ENCODE peak calls at places on chromosomes 16 and 17, in seven cellular contexts. One of them, this sample, is unnamed. For H3K4me1, the result is how much of the 10 kb centered on the place peaks cover.

GRCh38 chr17:15270628-15271381 is 5.7 kb upstream of the PMP22 start:
- DNase-seq in upper lobe of right lung: no peak
- DNase-seq in breast epithelium: no peak
- DNase-seq in stomach: no peak
- DNase-seq in H9: no peak
- DNase-seq in mammary epithelial cell: no peak
- DNase-seq in ascending aorta: no peak
- DNase-seq in this sample: no peak

GRCh38 chr16:59566446-59566845 is 832.3 kb upstream of the GOT2 start:
- DNase-seq in breast epithelium: no peak
- DNase-seq in H9: no peak
- DNase-seq in stomach: no peak
- DNase-seq in upper lobe of right lung: no peak
- DNase-seq in ascending aorta: no peak
- DNase-seq in mammary epithelial cell: no peak
- DNase-seq in this sample: no peak

GRCh38 chr16:2151188-2152091 is 3.0 kb downstream of the RAB26 start:
- DNase-seq in mammary epithelial cell: no peak
- DNase-seq in stomach: no peak
- DNase-seq in H9: peak
- DNase-seq in breast epithelium: no peak
- DNase-seq in ascending aorta: no peak
- DNase-seq in upper lobe of right lung: no peak
- DNase-seq in this sample: peak

GRCh38 chr16:65909310-65910050 is 457.0 kb upstream of the CDH5 start:
- DNase-seq in H9: no peak
- DNase-seq in breast epithelium: no peak
- DNase-seq in stomach: no peak
- DNase-seq in mammary epithelial cell: peak
- DNase-seq in ascending aorta: no peak
- DNase-seq in upper lobe of right lung: no peak
- DNase-seq in this sample: no peak

GRCh38 chr16:77877712-77878111 is 89.3 kb downstream of the VAT1L start:
- DNase-seq in upper lobe of right lung: no peak
- DNase-seq in ascending aorta: no peak
- DNase-seq in stomach: no peak
- DNase-seq in breast epithelium: no peak
- DNase-seq in H9: no peak
- DNase-seq in mammary epithelial cell: peak
- DNase-seq in this sample: peak

GRCh38 chr16:68800257-68800875 is 43.0 kb upstream of the TANGO6 start:
- DNase-seq in ascending aorta: no peak
- DNase-seq in upper lobe of right lung: no peak
- DNase-seq in H9: peak
- DNase-seq in breast epithelium: peak
- DNase-seq in stomach: peak
- DNase-seq in mammary epithelial cell: peak
- DNase-seq in this sample: peak

GRCh38 chr17:61926831-61927210 is 961 bp downstream of the INTS2 start:
- DNase-seq in breast epithelium: no peak
- DNase-seq in mammary epithelial cell: no peak
- DNase-seq in H9: no peak
- DNase-seq in upper lobe of right lung: no peak
- DNase-seq in ascending aorta: no peak
- DNase-seq in stomach: no peak
- DNase-seq in this sample: no peak

GRCh38 chr17:2947588-2947950 is 115.8 kb downstream of the OR1D5 start:
- DNase-seq in stomach: no peak
- DNase-seq in breast epithelium: no peak
- DNase-seq in upper lobe of right lung: peak
- DNase-seq in H9: no peak
- DNase-seq in ascending aorta: no peak
- DNase-seq in mammary epithelial cell: no peak
- DNase-seq in this sample: no peak

GRCh38 chr16:86494039-86494564 is 16.2 kb upstream of the FOXF1 start:
- DNase-seq in breast epithelium: no peak
- DNase-seq in ascending aorta: no peak
- DNase-seq in mammary epithelial cell: no peak
- DNase-seq in H9: peak
- DNase-seq in stomach: no peak
- DNase-seq in upper lobe of right lung: no peak
- DNase-seq in this sample: no peak

GRCh38 chr16:50265260-50265659 is 1.1 kb upstream of the ADCY7 start:
- DNase-seq in breast epithelium: no peak
- DNase-seq in mammary epithelial cell: no peak
- DNase-seq in H9: no peak
- DNase-seq in ascending aorta: no peak
- DNase-seq in stomach: peak
- DNase-seq in upper lobe of right lung: no peak
- DNase-seq in this sample: peak

GRCh38 chr16:14564881-14565687 is 65.0 kb downstream of the PARN start:
- DNase-seq in ascending aorta: no peak
- DNase-seq in breast epithelium: no peak
- DNase-seq in H9: no peak
- DNase-seq in upper lobe of right lung: no peak
- DNase-seq in stomach: no peak
- DNase-seq in mammary epithelial cell: peak
- DNase-seq in this sample: peak

GRCh38 chr16:75217389-75217851 is 1.4 kb upstream of the CTRB1 start:
- DNase-seq in stomach: no peak
- DNase-seq in upper lobe of right lung: no peak
- DNase-seq in H9: no peak
- DNase-seq in mammary epithelial cell: no peak
- DNase-seq in ascending aorta: no peak
- DNase-seq in breast epithelium: no peak
- DNase-seq in this sample: no peak

GRCh38 chr16:72066747-72067146 is 3.7 kb downstream of the HPR start:
- DNase-seq in mammary epithelial cell: peak
- DNase-seq in stomach: no peak
- DNase-seq in H9: no peak
- DNase-seq in ascending aorta: no peak
- DNase-seq in upper lobe of right lung: no peak
- DNase-seq in breast epithelium: no peak
- DNase-seq in this sample: peak

GRCh38 chr16:424033-424622 is 1.3 kb upstream of the RAB11FIP3 start:
- DNase-seq in ascending aorta: peak
- DNase-seq in upper lobe of right lung: no peak
- DNase-seq in breast epithelium: no peak
- DNase-seq in H9: no peak
- DNase-seq in mammary epithelial cell: peak
- DNase-seq in stomach: peak
- DNase-seq in this sample: peak

GRCh38 chr16:50598256-50598894 is 50.2 kb downstream of the NKD1 start:
- DNase-seq in breast epithelium: no peak
- DNase-seq in upper lobe of right lung: no peak
- DNase-seq in H9: no peak
- DNase-seq in stomach: peak
- DNase-seq in ascending aorta: no peak
- DNase-seq in mammary epithelial cell: no peak
- DNase-seq in this sample: no peak

GRCh38 chr16:58481226-58481869 is 18.6 kb upstream of the NDRG4 start:
- DNase-seq in mammary epithelial cell: no peak
- DNase-seq in stomach: no peak
- DNase-seq in breast epithelium: no peak
- DNase-seq in ascending aorta: no peak
- DNase-seq in upper lobe of right lung: no peak
- DNase-seq in H9: no peak
- DNase-seq in this sample: no peak

GRCh38 chr16:27564226-27564625 is 14.3 kb downstream of the KATNIP start:
- DNase-seq in upper lobe of right lung: no peak
- DNase-seq in H9: no peak
- DNase-seq in mammary epithelial cell: no peak
- DNase-seq in stomach: no peak
- DNase-seq in breast epithelium: no peak
- DNase-seq in ascending aorta: no peak
- DNase-seq in this sample: no peak

GRCh38 chr17:18039535-18040286 is 503 bp downstream of the GID4 start:
- DNase-seq in ascending aorta: no peak
- DNase-seq in mammary epithelial cell: peak
- DNase-seq in stomach: peak
- DNase-seq in breast epithelium: no peak
- DNase-seq in H9: peak
- DNase-seq in upper lobe of right lung: peak
- DNase-seq in this sample: peak

GRCh38 chr17:51341457-51341856 is 81.1 kb downstream of the UTP18 start:
- DNase-seq in H9: no peak
- DNase-seq in mammary epithelial cell: no peak
- DNase-seq in breast epithelium: no peak
- DNase-seq in stomach: no peak
- DNase-seq in ascending aorta: no peak
- DNase-seq in upper lobe of right lung: no peak
- DNase-seq in this sample: no peak

GRCh38 chr16:59887856-59888255 is 1153.7 kb upstream of the GOT2 start:
- DNase-seq in upper lobe of right lung: no peak
- DNase-seq in breast epithelium: no peak
- DNase-seq in ascending aorta: no peak
- DNase-seq in mammary epithelial cell: peak
- DNase-seq in H9: no peak
- DNase-seq in stomach: no peak
- DNase-seq in this sample: no peak

GRCh38 chr16:89176147-89176690 is 4.7 kb downstream of the CDH15 start:
- DNase-seq in ascending aorta: no peak
- DNase-seq in breast epithelium: no peak
- DNase-seq in stomach: no peak
- DNase-seq in H9: no peak
- DNase-seq in upper lobe of right lung: no peak
- DNase-seq in mammary epithelial cell: no peak
- DNase-seq in this sample: no peak

GRCh38 chr16:48384982-48385271 is 286 bp downstream of the SIAH1 start:
- DNase-seq in ascending aorta: no peak
- DNase-seq in breast epithelium: no peak
- DNase-seq in mammary epithelial cell: no peak
- DNase-seq in upper lobe of right lung: no peak
- DNase-seq in H9: peak
- DNase-seq in stomach: no peak
- DNase-seq in this sample: no peak

GRCh38 chr17:6245301-6245810 is 175.2 kb downstream of the WSCD1 start:
- DNase-seq in H9: peak
- DNase-seq in upper lobe of right lung: no peak
- DNase-seq in breast epithelium: no peak
- DNase-seq in stomach: no peak
- DNase-seq in ascending aorta: no peak
- DNase-seq in mammary epithelial cell: no peak
- DNase-seq in this sample: no peak

GRCh38 chr16:12900599-12901203 is 697 bp upstream of the SHISA9 start:
- DNase-seq in breast epithelium: no peak
- DNase-seq in ascending aorta: no peak
- DNase-seq in mammary epithelial cell: no peak
- DNase-seq in stomach: no peak
- DNase-seq in upper lobe of right lung: no peak
- DNase-seq in H9: peak
- DNase-seq in this sample: no peak

GRCh38 chr17:73900516-73900915 is 256.3 kb upstream of the SDK2 start:
- DNase-seq in mammary epithelial cell: no peak
- DNase-seq in upper lobe of right lung: no peak
- DNase-seq in stomach: no peak
- DNase-seq in ascending aorta: no peak
- DNase-seq in breast epithelium: no peak
- DNase-seq in H9: peak
- DNase-seq in this sample: no peak

GRCh38 chr17:47806026-47806912 is 15.3 kb downstream of the OSBPL7 start:
- DNase-seq in upper lobe of right lung: no peak
- DNase-seq in stomach: peak
- DNase-seq in mammary epithelial cell: no peak
- DNase-seq in breast epithelium: no peak
- DNase-seq in H9: peak
- DNase-seq in ascending aorta: no peak
- DNase-seq in this sample: no peak

GRCh38 chr16:24717411-24717810 is 12.0 kb upstream of the TNRC6A start:
- DNase-seq in H9: no peak
- DNase-seq in breast epithelium: no peak
- DNase-seq in mammary epithelial cell: no peak
- DNase-seq in upper lobe of right lung: no peak
- DNase-seq in stomach: no peak
- DNase-seq in ascending aorta: no peak
- DNase-seq in this sample: no peak

GRCh38 chr17:21039839-21040575 is 2.8 kb downstream of the USP22 start:
- DNase-seq in upper lobe of right lung: no peak
- DNase-seq in ascending aorta: no peak
- DNase-seq in breast epithelium: no peak
- DNase-seq in mammary epithelial cell: peak
- DNase-seq in stomach: no peak
- DNase-seq in H9: no peak
- DNase-seq in this sample: no peak

GRCh38 chr17:10357768-10358167 is 15.0 kb downstream of the MYH13 start:
- DNase-seq in stomach: no peak
- DNase-seq in mammary epithelial cell: no peak
- DNase-seq in H9: peak
- DNase-seq in upper lobe of right lung: no peak
- DNase-seq in ascending aorta: no peak
- DNase-seq in breast epithelium: no peak
- DNase-seq in this sample: no peak

GRCh38 chr17:41811549-41812175 is at the start of gene P3H4:
- DNase-seq in ascending aorta: no peak
- DNase-seq in mammary epithelial cell: peak
- DNase-seq in stomach: peak
- DNase-seq in breast epithelium: peak
- DNase-seq in upper lobe of right lung: peak
- DNase-seq in H9: peak
- DNase-seq in this sample: no peak
- TF ChIP-seq CTCF in ascending aorta: peak
- TF ChIP-seq CTCF in mammary epithelial cell: peak
- TF ChIP-seq CTCF in stomach: peak
- TF ChIP-seq CTCF in breast epithelium: peak
- TF ChIP-seq CTCF in upper lobe of right lung: peak
- TF ChIP-seq CTCF in H9: peak
- TF ChIP-seq CTCF in this sample: peak

DNA sequence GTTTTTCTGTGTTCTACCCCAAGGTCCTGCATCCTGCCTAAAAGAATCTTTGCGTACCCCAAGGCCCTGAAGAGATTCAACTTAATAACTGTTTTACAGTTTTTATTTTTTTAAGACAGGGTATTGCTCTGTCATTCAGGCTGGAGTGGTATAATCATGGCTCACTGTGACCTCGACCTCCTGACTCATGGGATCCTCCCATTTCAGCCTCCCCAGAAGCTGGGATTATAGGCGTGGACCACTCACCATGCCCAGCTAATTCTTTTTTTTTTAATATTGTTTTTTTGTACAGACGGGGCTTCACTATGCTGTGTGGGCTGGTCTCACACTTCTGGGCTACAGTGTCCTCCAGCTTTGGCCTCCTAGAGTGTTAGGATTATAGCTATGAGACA is 9.3 kb upstream of the FAAP100 start:
- DNase-seq in mammary epithelial cell: no peak
- DNase-seq in ascending aorta: no peak
- DNase-seq in stomach: no peak
- DNase-seq in upper lobe of right lung: no peak
- DNase-seq in H9: no peak
- DNase-seq in breast epithelium: no peak
- DNase-seq in this sample: no peak
- H3K4me1 ChIP-seq in mammary epithelial cell: under half
- H3K4me1 ChIP-seq in ascending aorta: under half
- H3K4me1 ChIP-seq in stomach: under half
- H3K4me1 ChIP-seq in upper lobe of right lung: under half
- H3K4me1 ChIP-seq in H9: under half
- H3K4me1 ChIP-seq in breast epithelium: under half
- H3K4me1 ChIP-seq in this sample: under half

GRCh38 chr16:22979038-22979437 is 165.1 kb downstream of the HS3ST2 start:
- DNase-seq in stomach: no peak
- DNase-seq in mammary epithelial cell: no peak
- DNase-seq in upper lobe of right lung: no peak
- DNase-seq in breast epithelium: no peak
- DNase-seq in ascending aorta: no peak
- DNase-seq in H9: no peak
- DNase-seq in this sample: no peak
- H3K27ac ChIP-seq in stomach: no peak
- H3K27ac ChIP-seq in mammary epithelial cell: no peak
- H3K27ac ChIP-seq in upper lobe of right lung: no peak
- H3K27ac ChIP-seq in breast epithelium: no peak
- H3K27ac ChIP-seq in ascending aorta: no peak
- H3K27ac ChIP-seq in H9: no peak
- H3K27ac ChIP-seq in this sample: no peak

GRCh38 chr16:54538241-54538640 is 251.7 kb upstream of the IRX3 start:
- DNase-seq in breast epithelium: no peak
- DNase-seq in stomach: no peak
- DNase-seq in mammary epithelial cell: no peak
- DNase-seq in H9: no peak
- DNase-seq in upper lobe of right lung: no peak
- DNase-seq in ascending aorta: no peak
- DNase-seq in this sample: no peak
- TF ChIP-seq CTCF in breast epithelium: no peak
- TF ChIP-seq CTCF in stomach: no peak
- TF ChIP-seq CTCF in mammary epithelial cell: peak
- TF ChIP-seq CTCF in H9: peak
- TF ChIP-seq CTCF in upper lobe of right lung: peak
- TF ChIP-seq CTCF in ascending aorta: no peak
- TF ChIP-seq CTCF in this sample: peak

This sample was measured in foreskin keratinocyte.